ENCODE peak calls at places on chromosomes 3 and 15, in seven cellular contexts. One of them, this sample, is unnamed.

GRCh38 chr15:58574612-58575011 is 142.8 kb downstream of the LIPC start:
- DNase-seq in HCT116: no peak
- DNase-seq in suprapubic skin: no peak
- DNase-seq in kidney epithelial cell: no peak
- DNase-seq in fibroblast of lung: no peak
- DNase-seq in lower lobe of right lung: no peak
- DNase-seq in epithelial cell of esophagus: no peak
- DNase-seq in this sample: no peak

GRCh38 chr3:192408721-192409151 is 318.6 kb downstream of the FGF12 start:
- DNase-seq in epithelial cell of esophagus: no peak
- DNase-seq in fibroblast of lung: peak; percentile 14
- DNase-seq in suprapubic skin: no peak
- DNase-seq in lower lobe of right lung: no peak
- DNase-seq in HCT116: no peak
- DNase-seq in kidney epithelial cell: no peak
- DNase-seq in this sample: no peak

GRCh38 chr3:13916375-13916774 is 36.5 kb upstream of the WNT7A start:
- DNase-seq in HCT116: no peak
- DNase-seq in suprapubic skin: no peak
- DNase-seq in epithelial cell of esophagus: no peak
- DNase-seq in fibroblast of lung: no peak
- DNase-seq in kidney epithelial cell: no peak
- DNase-seq in lower lobe of right lung: no peak
- DNase-seq in this sample: no peak

GRCh38 chr15:93460717-93461116 is 371.7 kb upstream of the RGMA start:
- DNase-seq in HCT116: no peak
- DNase-seq in fibroblast of lung: no peak
- DNase-seq in suprapubic skin: no peak
- DNase-seq in kidney epithelial cell: peak; percentile 70
- DNase-seq in lower lobe of right lung: no peak
- DNase-seq in epithelial cell of esophagus: no peak
- DNase-seq in this sample: no peak

GRCh38 chr3:107861422-107861821 is 229.4 kb downstream of the CD47 start:
- DNase-seq in suprapubic skin: no peak
- DNase-seq in fibroblast of lung: no peak
- DNase-seq in epithelial cell of esophagus: no peak
- DNase-seq in kidney epithelial cell: no peak
- DNase-seq in HCT116: no peak
- DNase-seq in lower lobe of right lung: no peak
- DNase-seq in this sample: no peak

GRCh38 chr3:188697127-188697526 is 474.6 kb upstream of the TPRG1 start:
- DNase-seq in suprapubic skin: no peak
- DNase-seq in HCT116: no peak
- DNase-seq in lower lobe of right lung: no peak
- DNase-seq in epithelial cell of esophagus: no peak
- DNase-seq in kidney epithelial cell: no peak
- DNase-seq in fibroblast of lung: no peak
- DNase-seq in this sample: no peak

GRCh38 chr3:11434697-11435096 is 162.5 kb downstream of the ATG7 start:
- DNase-seq in kidney epithelial cell: no peak
- DNase-seq in epithelial cell of esophagus: no peak
- DNase-seq in suprapubic skin: no peak
- DNase-seq in fibroblast of lung: no peak
- DNase-seq in HCT116: no peak
- DNase-seq in lower lobe of right lung: no peak
- DNase-seq in this sample: no peak

GRCh38 chr15:60428935-60429334 is 31.1 kb upstream of the ANXA2 start:
- DNase-seq in epithelial cell of esophagus: no peak
- DNase-seq in lower lobe of right lung: no peak
- DNase-seq in suprapubic skin: no peak
- DNase-seq in HCT116: no peak
- DNase-seq in kidney epithelial cell: no peak
- DNase-seq in fibroblast of lung: no peak
- DNase-seq in this sample: no peak

GRCh38 chr3:105967117-105967516 is 98.3 kb upstream of the CBLB start:
- DNase-seq in suprapubic skin: no peak
- DNase-seq in HCT116: no peak
- DNase-seq in lower lobe of right lung: no peak
- DNase-seq in epithelial cell of esophagus: no peak
- DNase-seq in kidney epithelial cell: no peak
- DNase-seq in fibroblast of lung: peak; percentile 39
- DNase-seq in this sample: no peak

GRCh38 chr15:70077436-70077835 is 20.3 kb downstream of the TLE3 start:
- DNase-seq in kidney epithelial cell: no peak
- DNase-seq in HCT116: no peak
- DNase-seq in suprapubic skin: no peak
- DNase-seq in lower lobe of right lung: no peak
- DNase-seq in fibroblast of lung: no peak
- DNase-seq in epithelial cell of esophagus: no peak
- DNase-seq in this sample: no peak

GRCh38 chr3:111227216-111227615 is 155.6 kb downstream of the NECTIN3 start:
- DNase-seq in HCT116: no peak
- DNase-seq in suprapubic skin: no peak
- DNase-seq in epithelial cell of esophagus: peak; percentile 61
- DNase-seq in kidney epithelial cell: peak; percentile 19
- DNase-seq in fibroblast of lung: peak; percentile 76
- DNase-seq in lower lobe of right lung: no peak
- DNase-seq in this sample: no peak

GRCh38 chr3:73624363-73625123 is at the start of gene PDZRN3:
- DNase-seq in fibroblast of lung: peak; percentile 75
- DNase-seq in epithelial cell of esophagus: peak; percentile 64
- DNase-seq in kidney epithelial cell: no peak
- DNase-seq in suprapubic skin: no peak
- DNase-seq in HCT116: no peak
- DNase-seq in lower lobe of right lung: peak; percentile 55
- DNase-seq in this sample: no peak

GRCh38 chr15:72962054-72962702 is 90.1 kb upstream of the NEO1 start:
- DNase-seq in epithelial cell of esophagus: no peak
- DNase-seq in kidney epithelial cell: no peak
- DNase-seq in HCT116: no peak
- DNase-seq in suprapubic skin: no peak
- DNase-seq in lower lobe of right lung: no peak
- DNase-seq in fibroblast of lung: no peak
- DNase-seq in this sample: no peak

GRCh38 chr3:134685881-134686802 is 35.3 kb upstream of the KY start:
- DNase-seq in lower lobe of right lung: no peak
- DNase-seq in fibroblast of lung: peak; percentile 73
- DNase-seq in kidney epithelial cell: peak; percentile 14
- DNase-seq in HCT116: no peak
- DNase-seq in epithelial cell of esophagus: no peak
- DNase-seq in suprapubic skin: no peak
- DNase-seq in this sample: no peak

GRCh38 chr15:69451951-69452701 is 492 bp upstream of the RPLP1 start:
- DNase-seq in fibroblast of lung: peak; percentile 70
- DNase-seq in epithelial cell of esophagus: peak; percentile 45
- DNase-seq in HCT116: no peak
- DNase-seq in lower lobe of right lung: peak; percentile 63
- DNase-seq in kidney epithelial cell: no peak
- DNase-seq in suprapubic skin: no peak
- DNase-seq in this sample: no peak

GRCh38 chr3:151918253-151919029 is 45.0 kb downstream of the SUCNR1 start:
- DNase-seq in HCT116: peak; percentile 50
- DNase-seq in epithelial cell of esophagus: peak; percentile 68
- DNase-seq in kidney epithelial cell: peak; percentile 19
- DNase-seq in lower lobe of right lung: no peak
- DNase-seq in fibroblast of lung: peak; percentile 83
- DNase-seq in suprapubic skin: no peak
- DNase-seq in this sample: no peak

GRCh38 chr3:179716811-179717210 is 64.0 kb downstream of the USP13 start:
- DNase-seq in kidney epithelial cell: peak; percentile 54
- DNase-seq in epithelial cell of esophagus: no peak
- DNase-seq in lower lobe of right lung: no peak
- DNase-seq in suprapubic skin: no peak
- DNase-seq in HCT116: no peak
- DNase-seq in fibroblast of lung: peak; percentile 84
- DNase-seq in this sample: no peak

GRCh38 chr3:124486324-124486723 is 243.9 kb upstream of the UMPS start:
- DNase-seq in lower lobe of right lung: no peak
- DNase-seq in suprapubic skin: no peak
- DNase-seq in epithelial cell of esophagus: no peak
- DNase-seq in fibroblast of lung: peak; percentile 4
- DNase-seq in kidney epithelial cell: no peak
- DNase-seq in HCT116: no peak
- DNase-seq in this sample: no peak

GRCh38 chr3:73707772-73708171 is 83.0 kb upstream of the PDZRN3 start:
- DNase-seq in kidney epithelial cell: no peak
- DNase-seq in suprapubic skin: no peak
- DNase-seq in HCT116: no peak
- DNase-seq in lower lobe of right lung: no peak
- DNase-seq in fibroblast of lung: peak; percentile 52
- DNase-seq in epithelial cell of esophagus: no peak
- DNase-seq in this sample: no peak

GRCh38 chr15:81511160-81511559 is 137.1 kb upstream of the TMC3 start:
- DNase-seq in kidney epithelial cell: no peak
- DNase-seq in lower lobe of right lung: no peak
- DNase-seq in epithelial cell of esophagus: peak; percentile 40
- DNase-seq in fibroblast of lung: peak; percentile 18
- DNase-seq in suprapubic skin: no peak
- DNase-seq in HCT116: no peak
- DNase-seq in this sample: no peak

GRCh38 chr15:67836477-67836876 is 3.4 kb downstream of the RNU6-1 start:
- DNase-seq in kidney epithelial cell: no peak
- DNase-seq in suprapubic skin: no peak
- DNase-seq in fibroblast of lung: peak; percentile 60
- DNase-seq in HCT116: no peak
- DNase-seq in lower lobe of right lung: no peak
- DNase-seq in epithelial cell of esophagus: peak; percentile 44
- DNase-seq in this sample: peak; percentile 73

GRCh38 chr3:14884665-14885064 is 62.7 kb upstream of the NR2C2 start:
- DNase-seq in kidney epithelial cell: no peak
- DNase-seq in suprapubic skin: no peak
- DNase-seq in fibroblast of lung: no peak
- DNase-seq in HCT116: no peak
- DNase-seq in epithelial cell of esophagus: no peak
- DNase-seq in lower lobe of right lung: no peak
- DNase-seq in this sample: no peak

GRCh38 chr15:92492556-92492955 is 98.9 kb downstream of the ST8SIA2 start:
- DNase-seq in fibroblast of lung: no peak
- DNase-seq in HCT116: no peak
- DNase-seq in epithelial cell of esophagus: no peak
- DNase-seq in kidney epithelial cell: no peak
- DNase-seq in lower lobe of right lung: no peak
- DNase-seq in suprapubic skin: no peak
- DNase-seq in this sample: no peak

GRCh38 chr15:48645558-48646330 is at the start of gene FBN1:
- DNase-seq in suprapubic skin: peak; percentile 87
- DNase-seq in lower lobe of right lung: peak; percentile 46
- DNase-seq in fibroblast of lung: peak; percentile 94
- DNase-seq in HCT116: no peak
- DNase-seq in kidney epithelial cell: peak; percentile 53
- DNase-seq in epithelial cell of esophagus: peak; percentile 36
- DNase-seq in this sample: peak; percentile 84

GRCh38 chr15:48643776-48644497 is 1.6 kb downstream of the FBN1 start:
- DNase-seq in kidney epithelial cell: no peak
- DNase-seq in fibroblast of lung: peak; percentile 45
- DNase-seq in HCT116: no peak
- DNase-seq in suprapubic skin: no peak
- DNase-seq in epithelial cell of esophagus: no peak
- DNase-seq in lower lobe of right lung: no peak
- DNase-seq in this sample: no peak

GRCh38 chr15:48644498-48644826 is 1.0 kb downstream of the FBN1 start:
- DNase-seq in lower lobe of right lung: no peak
- DNase-seq in epithelial cell of esophagus: peak; percentile 24
- DNase-seq in suprapubic skin: no peak
- DNase-seq in HCT116: no peak
- DNase-seq in kidney epithelial cell: no peak
- DNase-seq in fibroblast of lung: peak; percentile 56
- DNase-seq in this sample: peak; percentile 72

GRCh38 chr15:48646364-48646763 is 855 bp upstream of the FBN1 start:
- DNase-seq in kidney epithelial cell: no peak
- DNase-seq in lower lobe of right lung: no peak
- DNase-seq in suprapubic skin: no peak
- DNase-seq in epithelial cell of esophagus: no peak
- DNase-seq in fibroblast of lung: no peak
- DNase-seq in HCT116: no peak
- DNase-seq in this sample: no peak

GRCh38 chr15:48644827-48645557 is 517 bp downstream of the FBN1 start:
- DNase-seq in fibroblast of lung: peak; percentile 76
- DNase-seq in HCT116: no peak
- DNase-seq in kidney epithelial cell: no peak
- DNase-seq in suprapubic skin: no peak
- DNase-seq in lower lobe of right lung: peak; percentile 57
- DNase-seq in epithelial cell of esophagus: peak; percentile 53
- DNase-seq in this sample: peak; percentile 80
- TF ChIP-seq CTCF in fibroblast of lung: no peak
- TF ChIP-seq CTCF in HCT116: no peak
- TF ChIP-seq CTCF in kidney epithelial cell: no peak
- TF ChIP-seq CTCF in suprapubic skin: no peak
- TF ChIP-seq CTCF in lower lobe of right lung: no peak
- TF ChIP-seq CTCF in epithelial cell of esophagus: no peak
- TF ChIP-seq CTCF in this sample: peak; percentile 39

DNA sequence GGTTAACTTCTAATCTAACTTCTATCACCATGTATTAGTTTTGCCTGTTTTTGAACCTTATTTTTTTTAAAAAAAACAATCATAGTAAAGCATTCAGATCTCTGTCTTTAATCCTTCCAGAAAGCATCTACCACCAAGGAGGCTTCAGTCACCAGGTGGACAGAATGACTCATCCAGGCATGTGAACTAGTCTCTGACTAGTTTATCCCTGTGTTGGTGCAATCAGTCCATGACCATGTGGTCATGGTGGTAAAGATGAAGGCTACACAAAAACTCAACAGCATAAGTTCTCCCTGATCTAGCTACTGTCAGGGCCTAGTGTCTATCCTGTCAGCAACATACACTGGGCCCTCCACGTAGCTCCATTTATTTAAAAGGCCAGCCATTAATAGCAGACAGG is 750.6 kb downstream of the AGBL1 start:
- DNase-seq in kidney epithelial cell: no peak
- DNase-seq in lower lobe of right lung: no peak
- DNase-seq in suprapubic skin: no peak
- DNase-seq in HCT116: no peak
- DNase-seq in fibroblast of lung: no peak
- DNase-seq in epithelial cell of esophagus: peak; percentile 63
- DNase-seq in this sample: no peak
- TF ChIP-seq CTCF in kidney epithelial cell: no peak
- TF ChIP-seq CTCF in lower lobe of right lung: no peak
- TF ChIP-seq CTCF in suprapubic skin: no peak
- TF ChIP-seq CTCF in HCT116: no peak
- TF ChIP-seq CTCF in fibroblast of lung: no peak
- TF ChIP-seq CTCF in epithelial cell of esophagus: no peak
- TF ChIP-seq CTCF in this sample: no peak

DNA sequence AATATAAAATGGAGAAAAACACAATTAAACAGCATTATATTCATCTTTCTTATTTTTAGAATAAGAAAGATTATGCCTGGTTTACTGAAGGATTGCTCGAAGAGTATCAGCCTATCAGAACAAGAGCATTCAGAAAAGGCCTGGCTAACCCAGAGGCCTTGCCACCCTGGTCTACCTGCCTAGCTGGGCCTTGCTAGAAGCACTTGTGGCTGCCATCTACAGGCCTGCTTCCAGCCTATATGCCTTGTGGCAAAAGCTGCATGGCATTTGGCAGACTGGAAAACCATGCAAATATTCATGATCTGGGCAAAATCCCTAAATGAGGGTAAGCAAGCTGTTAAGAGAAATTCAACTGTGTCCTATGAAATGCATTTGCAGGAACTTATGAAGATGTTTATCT is 9.3 kb upstream of the ATP13A4 start:
- DNase-seq in lower lobe of right lung: peak; percentile 49
- DNase-seq in suprapubic skin: no peak
- DNase-seq in HCT116: peak; percentile 27
- DNase-seq in kidney epithelial cell: no peak
- DNase-seq in epithelial cell of esophagus: peak; percentile 71
- DNase-seq in fibroblast of lung: no peak
- DNase-seq in this sample: no peak
- TF ChIP-seq CTCF in lower lobe of right lung: peak; percentile 14
- TF ChIP-seq CTCF in suprapubic skin: no peak
- TF ChIP-seq CTCF in HCT116: peak; percentile 58
- TF ChIP-seq CTCF in kidney epithelial cell: peak; percentile 25
- TF ChIP-seq CTCF in epithelial cell of esophagus: peak; percentile 86
- TF ChIP-seq CTCF in fibroblast of lung: no peak
- TF ChIP-seq CTCF in this sample: peak; percentile 28

GRCh38 chr15:48025118-48025517 is 95.7 kb upstream of the SLC24A5 start:
- DNase-seq in suprapubic skin: no peak
- DNase-seq in HCT116: no peak
- DNase-seq in fibroblast of lung: no peak
- DNase-seq in lower lobe of right lung: no peak
- DNase-seq in epithelial cell of esophagus: no peak
- DNase-seq in kidney epithelial cell: no peak
- DNase-seq in this sample: no peak
- TF ChIP-seq CTCF in suprapubic skin: no peak
- TF ChIP-seq CTCF in HCT116: no peak
- TF ChIP-seq CTCF in fibroblast of lung: peak; percentile 21
- TF ChIP-seq CTCF in lower lobe of right lung: no peak
- TF ChIP-seq CTCF in epithelial cell of esophagus: no peak
- TF ChIP-seq CTCF in kidney epithelial cell: no peak
- TF ChIP-seq CTCF in this sample: peak; percentile 22